ENCODE peak calls at places on chromosome 20, in ten cellular contexts. V is epithelial cell of esophagus, B is brain microvascular endothelial cell, L is breast epithelium, I is PC-9, O is lower lobe of right lung, A is HFF-Myc, M is A549, K is prostate gland, G is WERI-Rb-1. R is an unnamed sample.

GRCh38 chr20:51022803-51023616 is at the start of gene KCNG1:
- DNase-seq in V (peak), B (peak), L (peak), I (peak), O (peak), A (no peak), M (peak), K (peak), G (peak), R (peak)

GRCh38 chr20:11457476-11457875 is 460.2 kb upstream of the BTBD3 start:
- DNase-seq in V (no peak), B (peak), L (no peak), I (no peak), O (no peak), A (no peak), M (no peak), K (no peak), G (no peak), R (no peak)

GRCh38 chr20:41697861-41698559 is 79.8 kb upstream of the CHD6 start:
- DNase-seq in V (peak), B (peak), L (no peak), I (peak), O (no peak), A (no peak), M (no peak), K (no peak), G (peak), R (peak)

GRCh38 chr20:53176133-53176532 is 204.0 kb downstream of the TSHZ2 start:
- DNase-seq in V (no peak), B (no peak), L (no peak), I (no peak), O (no peak), A (no peak), M (no peak), K (no peak), G (no peak), R (no peak)

GRCh38 chr20:2756056-2756611 is 44.3 kb downstream of the CPXM1 start:
- DNase-seq in V (peak), B (peak), L (no peak), I (peak), O (no peak), A (no peak), M (no peak), K (no peak), G (peak), R (peak)

GRCh38 chr20:17617212-17617867 is 47.5 kb downstream of the DSTN start:
- DNase-seq in V (peak), B (no peak), L (peak), I (peak), O (peak), A (no peak), M (peak), K (peak), G (peak), R (peak)

GRCh38 chr20:58403272-58403671 is 14.2 kb downstream of the VAPB start:
- DNase-seq in V (no peak), B (no peak), L (no peak), I (no peak), O (no peak), A (no peak), M (no peak), K (no peak), G (no peak), R (no peak)

GRCh38 chr20:24118781-24119175 is 130.2 kb upstream of the GGTLC1 start:
- DNase-seq in V (peak), B (no peak), L (no peak), I (no peak), O (no peak), A (no peak), M (no peak), K (peak), G (no peak), R (peak)

GRCh38 chr20:54086444-54087134 is 16.2 kb upstream of the BCAS1 start:
- DNase-seq in V (peak), B (peak), L (no peak), I (no peak), O (no peak), A (no peak), M (no peak), K (peak), G (no peak), R (peak)

GRCh38 chr20:35432430-35432735 is 5.6 kb downstream of the GDF5 start:
- DNase-seq in V (no peak), B (no peak), L (no peak), I (no peak), O (no peak), A (no peak), M (no peak), K (no peak), G (no peak), R (no peak)

DNA sequence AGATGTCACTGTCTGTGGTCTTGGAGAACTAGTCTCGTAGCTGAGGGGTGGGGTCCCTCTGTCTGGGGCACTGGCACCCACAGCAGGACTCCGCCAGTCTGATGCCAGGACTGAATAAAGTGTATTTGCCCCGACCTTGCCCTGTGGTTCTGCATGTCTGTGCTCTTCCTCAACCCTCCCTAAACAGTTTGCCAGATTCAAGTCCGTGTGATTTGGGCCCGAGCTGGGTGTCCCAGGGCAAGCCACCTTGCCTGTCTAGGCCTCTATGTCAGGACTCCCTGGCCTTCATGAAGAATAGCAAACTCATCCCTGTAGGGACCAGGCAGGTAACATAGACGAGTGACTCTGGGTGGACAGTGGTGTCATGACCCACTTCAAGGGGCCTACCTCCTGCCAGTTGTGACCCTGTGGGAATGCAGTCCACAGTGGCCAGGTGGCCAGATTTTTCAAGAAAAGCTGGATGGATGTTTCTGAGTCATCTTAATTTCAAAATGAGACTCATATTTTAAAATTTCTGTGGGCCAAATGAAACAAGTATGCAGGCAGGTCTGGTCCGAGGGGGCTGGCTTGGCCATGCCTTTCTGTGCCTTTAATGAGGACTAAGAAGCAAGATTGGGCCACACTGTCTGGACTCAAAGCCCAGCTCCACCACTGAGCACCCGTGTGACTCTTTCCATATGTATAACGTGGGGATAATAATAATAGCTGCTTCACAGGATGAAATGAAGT is 3.4 kb downstream of the SOX12 start:
- DNase-seq in V (no peak), B (no peak), L (no peak), I (no peak), O (no peak), A (no peak), M (no peak), K (no peak), G (no peak), R (no peak)
- H3K4me3 ChIP-seq in V (no peak), B (no peak), L (no peak), I (no peak), O (no peak), A (peak), M (no peak), K (no peak), G (peak), R (peak)

DNA sequence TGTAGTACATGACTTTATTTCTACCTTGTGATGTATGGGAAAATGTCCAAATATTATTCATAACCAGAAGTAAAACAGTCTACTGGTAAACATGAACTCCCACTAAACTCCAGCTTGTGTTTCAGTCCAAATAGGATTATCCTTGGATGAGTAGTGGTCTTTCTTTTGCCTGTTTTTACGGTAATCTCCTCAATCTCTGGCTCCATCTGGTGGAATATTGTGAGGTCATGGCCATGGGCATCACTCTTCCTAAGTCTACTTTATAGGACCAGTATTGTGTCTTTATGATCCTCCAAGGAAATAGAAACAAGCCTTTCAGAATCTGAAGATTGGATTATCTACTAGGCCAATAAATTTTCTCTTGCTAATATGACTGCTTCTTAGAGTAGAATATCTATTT is 505.0 kb downstream of the BMP2 start:
- DNase-seq in V (no peak), B (no peak), L (no peak), I (no peak), O (no peak), A (no peak), M (no peak), K (no peak), G (peak), R (no peak)
- TF ChIP-seq CTCF in V (peak), B (peak), L (no peak), I (no peak), O (no peak), A (no peak), M (no peak), K (no peak), G (peak), R (peak)

GRCh38 chr20:62793757-62794006 is 2.6 kb upstream of the MRGBP start:
- DNase-seq in V (no peak), B (no peak), L (no peak), I (no peak), O (no peak), A (no peak), M (no peak), K (no peak), G (no peak), R (no peak)
- H3K4me3 ChIP-seq in V (peak), B (peak), L (peak), I (peak), O (peak), A (no peak), M (peak), K (peak), G (peak), R (no peak)

GRCh38 chr20:63452341-63453028 is 20.0 kb downstream of the KCNQ2 start:
- DNase-seq in V (no peak), B (no peak), L (no peak), I (no peak), O (no peak), A (no peak), M (no peak), K (no peak), G (no peak), R (no peak)

GRCh38 chr20:63455568-63455859 is 16.9 kb downstream of the KCNQ2 start:
- DNase-seq in V (no peak), B (no peak), L (no peak), I (no peak), O (no peak), A (no peak), M (no peak), K (no peak), G (no peak), R (no peak)

GRCh38 chr20:63451821-63452220 is 20.6 kb downstream of the KCNQ2 start:
- DNase-seq in V (no peak), B (no peak), L (no peak), I (no peak), O (no peak), A (no peak), M (no peak), K (no peak), G (no peak), R (no peak)

GRCh38 chr20:63454729-63455567 is 17.5 kb downstream of the KCNQ2 start:
- DNase-seq in V (no peak), B (no peak), L (no peak), I (no peak), O (no peak), A (no peak), M (no peak), K (no peak), G (peak), R (no peak)

DNA sequence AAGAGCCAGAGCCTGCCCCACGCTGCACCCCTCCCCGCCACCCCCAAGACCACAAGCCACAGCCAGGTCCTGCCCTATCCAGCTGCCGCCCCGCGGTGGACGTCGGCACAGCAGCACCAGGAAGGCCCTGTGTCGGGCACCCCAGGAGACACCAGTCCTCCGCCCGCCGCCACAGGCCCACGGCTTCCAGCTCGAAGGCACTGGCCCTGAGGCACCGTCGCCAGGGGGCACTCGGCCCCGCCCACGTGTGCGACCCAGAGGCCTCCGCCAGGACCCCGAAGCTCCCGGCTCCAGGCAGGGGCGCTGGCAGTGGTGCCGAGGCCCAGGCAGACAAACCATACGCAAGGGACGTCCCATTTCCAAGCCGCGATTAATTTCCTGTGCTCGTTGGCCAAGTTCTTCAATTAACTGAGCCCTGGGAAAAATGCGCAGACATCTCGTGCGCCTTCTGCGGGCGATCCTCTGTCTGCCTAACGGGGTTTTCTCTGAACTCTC is 19.4 kb downstream of the KCNQ2 start:
- DNase-seq in V (no peak), B (no peak), L (no peak), I (no peak), O (no peak), A (no peak), M (peak), K (no peak), G (no peak), R (no peak)
- TF ChIP-seq CTCF in V (no peak), B (peak), L (no peak), I (no peak), O (no peak), A (no peak), M (peak), K (no peak), G (no peak), R (peak)

GRCh38 chr20:62171245-62171644 is 11.6 kb upstream of the MTG2 start:
- DNase-seq in V (no peak), B (no peak), L (no peak), I (no peak), O (no peak), A (no peak), M (no peak), K (no peak), G (no peak), R (no peak)
- H3K4me3 ChIP-seq in V (no peak), B (no peak), L (no peak), I (no peak), O (no peak), A (no peak), M (no peak), K (no peak), G (no peak), R (no peak)

DNA sequence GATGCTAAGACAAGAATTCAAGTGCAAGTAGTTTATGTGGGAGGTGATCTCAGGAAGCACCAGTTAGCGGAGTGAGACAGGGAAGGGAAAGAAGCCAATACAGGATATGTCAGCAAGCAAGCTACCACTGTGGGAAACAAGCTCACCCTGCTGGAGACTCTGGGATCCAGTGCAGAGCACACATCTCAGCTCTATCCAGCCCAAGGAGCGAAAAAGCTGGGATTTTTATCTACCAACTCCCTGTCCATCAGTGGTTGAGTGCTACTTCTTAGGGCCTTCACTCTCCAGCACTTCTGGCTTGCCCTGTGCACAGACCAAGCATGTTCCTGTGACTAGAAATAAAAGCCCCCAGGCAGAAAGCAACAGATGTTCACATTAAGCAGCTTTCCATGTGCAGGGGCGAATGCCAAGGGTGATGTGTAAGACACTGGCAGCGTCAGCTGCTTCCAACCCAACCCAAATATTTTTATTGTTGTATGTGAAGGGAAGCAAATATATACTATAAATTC is 10.8 kb upstream of the RNF24 start:
- DNase-seq in V (peak), B (peak), L (no peak), I (no peak), O (no peak), A (peak), M (peak), K (peak), G (peak), R (peak)
- TF ChIP-seq CTCF in V (peak), B (peak), L (no peak), I (no peak), O (peak), A (peak), M (no peak), K (no peak), G (peak), R (peak)

GRCh38 chr20:44598413-44599290 is 16.3 kb downstream of the PKIG start:
- DNase-seq in V (no peak), B (no peak), L (no peak), I (no peak), O (no peak), A (no peak), M (no peak), K (no peak), G (no peak), R (peak)
- H3K4me3 ChIP-seq in V (no peak), B (no peak), L (no peak), I (no peak), O (peak), A (no peak), M (no peak), K (no peak), G (no peak), R (no peak)

R was measured in cardiac fibroblast.